ENCODE peak calls at places on chromosomes 7 and 10, in six cellular contexts. I, W, T, K, P and U are unnamed samples.
A peak's percentile ranks its signal among the peaks of the same experiment; 100 is the strongest.

GRCh38 chr7:191105-192034 is 1.0 kb upstream of the FAM20C start:
- DNase-seq in I (peak; percentile 68), T (peak; percentile 42), P (no peak), W (no peak), K (no peak), U (no peak)

GRCh38 chr7:88758355-88759215 is 915 bp upstream of the ZNF804B start:
- DNase-seq in I (no peak), T (peak; percentile 34), P (peak; percentile 65), K (peak; percentile 7), W (no peak), U (peak; percentile 17)

GRCh38 chr10:1152386-1153252 is 96.4 kb downstream of the WDR37 start:
- DNase-seq in K (no peak), W (no peak), P (no peak), I (no peak), T (no peak), U (no peak)

GRCh38 chr7:155450828-155451521 is 7.0 kb upstream of the EN2 start:
- DNase-seq in T (no peak), W (no peak), K (no peak), P (no peak), I (no peak), U (peak; percentile 33)

GRCh38 chr10:62492012-62492869 is 118.1 kb downstream of the ZNF365 start:
- DNase-seq in P (no peak), I (peak; percentile 57), T (peak; percentile 6), K (peak; percentile 45), W (peak; percentile 43), U (peak; percentile 36)

GRCh38 chr7:44555350-44555749 is 14.2 kb upstream of the NPC1L1 start:
- DNase-seq in T (no peak), P (no peak), W (no peak), I (no peak), K (no peak), U (no peak)

GRCh38 chr7:34096135-34096775 is 190.9 kb downstream of the BMPER start:
- DNase-seq in T (no peak), I (peak; percentile 91), P (no peak), K (no peak), W (no peak), U (no peak)

GRCh38 chr7:41633690-41634089 is 69.2 kb downstream of the INHBA start:
- DNase-seq in I (no peak), K (no peak), P (no peak), W (no peak), T (no peak), U (no peak)

GRCh38 chr10:91010952-91011351 is 90.1 kb upstream of the ANKRD1 start:
- DNase-seq in K (no peak), P (no peak), W (no peak), I (no peak), T (no peak), U (no peak)

GRCh38 chr10:49076741-49077521 is 38.4 kb downstream of the VSTM4 start:
- DNase-seq in I (no peak), K (peak; percentile 45), W (no peak), P (no peak), T (no peak), U (peak; percentile 41)

GRCh38 chr10:103513383-103514060 is 20.0 kb downstream of the NEURL1 start:
- DNase-seq in W (no peak), P (peak; percentile 22), I (no peak), T (no peak), K (no peak), U (no peak)

GRCh38 chr10:62545667-62546066 is 171.5 kb downstream of the ZNF365 start:
- DNase-seq in I (peak; percentile 79), K (no peak), P (no peak), W (no peak), T (no peak), U (no peak)

GRCh38 chr10:110739811-110740271 is 95.7 kb downstream of the RBM20 start:
- DNase-seq in K (no peak), W (no peak), P (no peak), I (no peak), T (no peak), U (no peak)

GRCh38 chr10:97853006-97853405 is 3.4 kb downstream of the GOLGA7B start:
- DNase-seq in K (no peak), P (no peak), I (no peak), T (no peak), W (no peak), U (no peak)

GRCh38 chr7:34900891-34901493 is 136.3 kb downstream of the DPY19L1 start:
- DNase-seq in I (no peak), T (peak; percentile 5), P (peak; percentile 69), W (no peak), K (peak; percentile 47), U (peak; percentile 60)

GRCh38 chr7:1688542-1688941 is 18.5 kb downstream of the ELFN1 start:
- DNase-seq in K (no peak), I (no peak), T (no peak), W (no peak), P (no peak), U (no peak)
- TF ChIP-seq CTCF in K (no peak), I (no peak), T (no peak), W (no peak), P (no peak), U (no peak)

GRCh38 chr7:15123901-15124300 is 221.3 kb upstream of the DGKB start:
- DNase-seq in K (no peak), P (no peak), T (no peak), I (no peak), W (no peak), U (no peak)
- TF ChIP-seq CTCF in K (no peak), P (no peak), T (no peak), I (no peak), W (no peak), U (no peak)

DNA sequence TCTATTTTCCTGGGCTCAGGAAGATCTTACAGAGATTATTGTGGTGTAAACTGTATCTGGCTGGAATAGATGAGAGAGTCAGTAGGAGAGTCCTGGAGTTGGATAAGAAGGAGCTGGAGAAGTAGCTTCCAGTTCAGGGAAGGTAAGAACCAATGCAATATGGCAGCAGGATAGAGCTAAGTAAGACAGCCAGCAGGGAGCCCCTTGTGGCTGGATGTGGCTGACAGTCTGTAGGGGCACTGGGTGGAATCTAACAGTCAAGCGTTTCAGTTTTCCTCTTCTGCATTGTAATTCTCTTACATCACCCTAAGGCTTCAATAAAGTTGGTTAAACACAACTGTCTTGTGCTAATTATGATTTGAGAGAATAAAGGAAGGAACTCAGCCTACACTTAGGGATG is 105.8 kb upstream of the EEPD1 start:
- DNase-seq in K (no peak), P (no peak), I (no peak), W (no peak), T (no peak), U (no peak)
- TF ChIP-seq CTCF in K (no peak), P (peak; percentile 40), I (peak; percentile 33), W (no peak), T (no peak), U (no peak)

GRCh38 chr10:58511765-58512469 is 755 bp upstream of the BICC1 start:
- DNase-seq in T (no peak), P (peak; percentile 34), W (no peak), K (no peak), I (no peak), U (peak; percentile 19)

GRCh38 chr10:58514102-58514472 is 1.4 kb downstream of the BICC1 start:
- DNase-seq in T (no peak), W (no peak), I (no peak), P (no peak), K (no peak), U (no peak)

GRCh38 chr10:58515296-58515956 is 2.8 kb downstream of the BICC1 start:
- DNase-seq in K (no peak), I (no peak), T (no peak), P (no peak), W (no peak), U (no peak)

GRCh38 chr10:58513189-58514101 is 773 bp downstream of the BICC1 start:
- DNase-seq in P (peak; percentile 39), I (peak; percentile 69), T (peak; percentile 7), W (no peak), K (peak; percentile 23), U (peak; percentile 33)

DNA sequence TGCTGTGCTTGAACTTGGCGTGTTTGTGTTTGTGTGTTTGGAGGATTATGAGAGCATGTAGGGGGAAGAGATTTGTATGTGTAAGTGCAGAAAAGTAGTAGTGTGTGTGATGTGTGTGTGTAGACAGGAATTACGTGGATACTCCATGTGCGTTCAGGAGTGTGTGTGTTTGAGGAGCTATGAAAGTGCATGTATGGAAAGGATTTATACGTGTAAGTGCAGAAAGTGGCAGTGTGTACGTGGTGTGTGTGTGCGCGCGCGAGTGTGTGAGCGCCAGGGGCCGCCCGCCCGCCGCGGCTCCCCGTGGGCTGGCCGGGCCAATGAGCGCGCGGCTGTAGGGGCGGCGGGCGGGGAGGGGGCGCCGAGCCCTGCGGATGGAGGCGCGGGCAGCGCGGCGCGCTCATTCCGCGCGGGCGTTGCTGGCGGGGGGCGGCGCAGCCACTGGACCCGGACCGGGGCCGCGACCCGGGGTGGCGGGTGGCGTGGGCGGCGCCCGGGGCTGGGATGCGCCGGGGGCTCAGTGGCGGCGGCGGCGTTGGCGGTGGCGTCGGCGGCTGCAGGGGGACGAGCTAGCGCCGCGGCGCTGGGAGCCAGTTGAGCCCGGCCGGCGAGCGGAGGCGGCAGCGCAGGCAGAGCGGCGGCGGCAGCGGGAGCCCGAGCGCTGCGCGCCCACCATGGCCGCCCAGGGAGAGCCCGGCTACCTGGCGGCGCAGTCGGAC is at the start of gene BICC1:
- DNase-seq in K (peak; percentile 36), T (peak; percentile 28), W (no peak), P (peak; percentile 42), I (no peak), U (peak; percentile 46)
- TF ChIP-seq CTCF in K (no peak), T (no peak), W (no peak), P (no peak), I (no peak), U (no peak)

DNA sequence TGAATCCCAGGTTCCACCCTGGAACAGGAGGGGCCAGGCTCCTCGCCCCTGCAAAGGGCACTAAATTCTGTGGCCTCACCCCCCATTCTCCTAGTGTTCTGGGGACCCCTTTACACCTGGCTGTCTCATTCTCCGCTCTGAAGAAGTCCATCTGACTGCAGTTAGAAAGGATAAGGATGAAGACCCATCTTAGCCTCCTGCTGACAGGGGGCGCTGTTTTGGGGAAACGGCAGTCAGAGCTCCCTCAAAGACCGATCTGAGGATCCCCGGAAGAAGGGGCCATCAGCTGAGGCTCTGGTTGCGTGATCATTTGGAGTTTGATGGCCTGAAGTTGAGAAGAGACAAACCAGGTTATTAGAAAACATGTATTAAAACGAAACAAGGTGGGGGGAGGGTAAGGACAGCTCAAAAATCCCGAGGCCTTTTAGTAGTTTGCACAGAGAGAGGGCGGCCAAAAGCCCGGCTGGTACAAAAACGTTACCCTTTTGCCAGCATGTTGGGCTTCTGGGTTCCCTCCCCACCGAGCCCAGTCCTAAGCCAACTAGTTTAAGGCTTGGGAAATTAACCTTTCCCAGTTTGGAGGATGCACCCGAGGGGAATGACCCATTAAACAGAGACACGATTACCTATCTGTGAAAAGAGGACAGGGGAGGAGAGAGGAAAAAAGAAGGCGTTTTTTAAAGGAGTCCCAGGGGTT is 102.8 kb downstream of the CHN2 start:
- DNase-seq in K (no peak), T (no peak), W (no peak), I (no peak), P (peak; percentile 76), U (no peak)
- TF ChIP-seq CTCF in K (peak; percentile 17), T (peak; percentile 13), W (no peak), I (peak; percentile 12), P (peak; percentile 81), U (peak; percentile 33)